ENCODE peak calls at places on chromosomes 4 and X, in five cellular contexts. D, E, Y, B and K are unnamed samples.

GRCh38 chrX:151896734-151897474 is 15.8 kb upstream of the MAGEA4 start:
- DNase-seq in E (no peak), D (no peak), Y (no peak), B (no peak), K (no peak)

GRCh38 chrX:129193357-129193756 is 329.9 kb downstream of the SMARCA1 start:
- DNase-seq in D (no peak), E (no peak), B (no peak), Y (peak), K (no peak)

GRCh38 chr4:13173974-13174373 is 310.2 kb downstream of the RAB28 start:
- DNase-seq in Y (no peak), B (no peak), E (no peak), D (peak), K (no peak)

GRCh38 chrX:80285131-80285773 is 135.0 kb upstream of the TENT5D start:
- DNase-seq in Y (peak), E (no peak), D (no peak), B (peak), K (peak)

GRCh38 chrX:13473666-13474516 is 95.5 kb upstream of the EGFL6 start:
- DNase-seq in B (peak), D (no peak), E (no peak), Y (no peak), K (peak)

GRCh38 chrX:112654871-112655270 is 24.9 kb downstream of the LHFPL1 start:
- DNase-seq in Y (no peak), D (no peak), E (no peak), B (no peak), K (no peak)

GRCh38 chrX:107674480-107675364 is 46.4 kb downstream of the PRPS1 start:
- DNase-seq in E (no peak), D (peak), Y (peak), B (peak), K (no peak)

GRCh38 chr4:37889849-37890500 is 909 bp upstream of the TBC1D1 start:
- DNase-seq in E (no peak), D (peak), B (no peak), Y (no peak), K (no peak)

GRCh38 chr4:158949094-158949493 is 153.8 kb upstream of the RAPGEF2 start:
- DNase-seq in E (no peak), B (no peak), D (no peak), Y (no peak), K (no peak)

GRCh38 chr4:105092356-105092755 is 54.3 kb upstream of the TET2 start:
- DNase-seq in B (no peak), Y (no peak), E (peak), D (no peak), K (no peak)

GRCh38 chrX:57155171-57155570 is 18.0 kb upstream of the SPIN2A start:
- DNase-seq in Y (no peak), B (no peak), D (no peak), E (no peak), K (no peak)

GRCh38 chr4:136458326-136458725 is 1074.0 kb downstream of the PCDH18 start:
- DNase-seq in D (no peak), Y (no peak), E (no peak), B (no peak), K (no peak)

GRCh38 chr4:177632481-177632880 is 190.2 kb upstream of the AGA start:
- DNase-seq in D (no peak), Y (peak), E (no peak), B (no peak), K (no peak)

GRCh38 chrX:110120025-110120424 is 117.1 kb downstream of the TMEM164 start:
- DNase-seq in E (no peak), B (no peak), D (no peak), Y (no peak), K (no peak)

DNA sequence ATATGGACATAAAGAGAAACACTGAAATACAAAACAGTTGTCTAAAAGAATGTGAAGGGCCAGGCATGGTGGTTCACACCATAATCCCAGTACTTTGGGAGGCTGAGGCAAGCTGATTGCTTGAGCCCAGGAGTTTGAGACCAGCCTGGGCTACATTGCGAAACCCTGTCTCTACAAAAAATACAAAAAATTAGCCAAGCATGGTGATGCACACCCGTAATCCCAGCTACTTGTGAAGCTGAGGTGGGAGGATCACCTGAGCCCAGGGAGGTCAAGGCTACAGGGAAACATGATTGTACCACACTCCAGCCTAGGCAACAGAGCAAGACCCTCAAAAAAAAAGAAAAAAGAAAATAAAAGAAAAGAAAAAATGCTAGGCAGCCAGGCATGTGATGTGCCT is 11.8 kb downstream of the RBM47 start:
- DNase-seq in E (no peak), Y (no peak), D (no peak), B (no peak), K (no peak)
- TF ChIP-seq CTCF in E (no peak), Y (no peak), D (no peak), B (no peak), K (no peak)

DNA sequence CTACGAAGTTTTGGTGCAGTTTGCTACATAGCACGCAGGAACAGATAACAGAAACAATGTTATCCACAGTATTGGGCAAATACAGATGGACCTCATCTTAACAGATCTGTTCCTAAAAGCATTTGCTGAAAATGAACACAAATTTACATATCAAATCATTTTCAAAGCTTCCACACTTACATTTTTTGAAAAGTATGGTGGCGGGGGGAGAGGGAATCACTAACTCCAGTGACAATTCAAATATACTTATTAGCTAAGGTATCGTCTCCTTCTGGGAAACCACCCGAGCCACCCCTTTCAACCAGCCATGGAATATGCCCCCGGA is 175.0 kb downstream of the NSUN7 start:
- DNase-seq in Y (no peak), B (no peak), D (no peak), E (no peak), K (no peak)
- TF ChIP-seq CTCF in Y (no peak), B (no peak), D (no peak), E (no peak), K (no peak)

GRCh38 chr4:70313736-70314135 is 21.0 kb upstream of the CABS1 start:
- DNase-seq in B (no peak), D (no peak), Y (no peak), E (no peak), K (no peak)

DNA sequence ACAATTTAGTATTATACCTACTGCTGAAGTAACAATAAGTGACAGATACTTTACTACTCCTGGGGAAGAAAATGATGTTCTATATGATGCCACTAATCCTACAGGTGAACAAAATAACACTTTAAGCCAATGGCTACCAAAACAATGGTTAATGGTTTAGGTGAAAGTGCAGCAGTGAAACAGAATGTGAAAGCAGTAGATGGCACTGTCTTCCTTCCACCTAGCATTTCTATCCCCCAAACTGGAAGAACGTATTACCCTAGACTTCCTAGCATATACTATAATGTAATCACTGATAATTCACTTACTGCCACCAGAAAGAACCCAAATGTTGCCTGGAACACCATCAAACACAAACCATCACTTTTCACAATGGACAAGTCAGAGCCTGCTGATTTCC is 18.9 kb upstream of the CABS1 start:
- DNase-seq in E (no peak), Y (no peak), B (peak), D (no peak), K (no peak)
- TF ChIP-seq CTCF in E (no peak), Y (no peak), B (peak), D (no peak), K (peak)

GRCh38 chr4:73075832-73076231 is 6.3 kb upstream of the COX18 start:
- DNase-seq in B (no peak), D (no peak), Y (no peak), E (no peak), K (no peak)
- TF ChIP-seq CTCF in B (no peak), D (no peak), Y (no peak), E (no peak), K (no peak)

DNA sequence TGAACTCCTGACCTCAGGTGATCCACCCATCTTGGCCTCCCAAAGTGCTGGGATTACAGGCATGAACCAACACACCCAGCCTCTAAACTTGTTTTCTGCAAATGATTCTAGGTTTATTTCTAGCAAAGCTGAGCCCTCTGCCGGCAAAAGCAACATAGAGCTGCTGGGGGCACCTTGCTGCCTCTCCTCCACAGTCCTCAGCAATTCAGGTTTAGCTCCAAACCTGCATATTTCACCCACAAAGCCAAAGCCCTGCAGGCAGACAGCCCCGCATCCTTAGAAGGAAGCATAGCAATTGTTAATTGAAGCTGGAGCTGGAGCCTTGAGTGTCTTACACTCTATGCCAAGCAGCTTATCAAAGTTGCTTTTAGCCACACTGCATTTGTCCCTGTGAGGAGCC is 24.9 kb upstream of the OCIAD2 start:
- DNase-seq in E (no peak), B (no peak), D (no peak), Y (no peak), K (no peak)
- TF ChIP-seq CTCF in E (no peak), B (no peak), D (no peak), Y (no peak), K (no peak)

DNA sequence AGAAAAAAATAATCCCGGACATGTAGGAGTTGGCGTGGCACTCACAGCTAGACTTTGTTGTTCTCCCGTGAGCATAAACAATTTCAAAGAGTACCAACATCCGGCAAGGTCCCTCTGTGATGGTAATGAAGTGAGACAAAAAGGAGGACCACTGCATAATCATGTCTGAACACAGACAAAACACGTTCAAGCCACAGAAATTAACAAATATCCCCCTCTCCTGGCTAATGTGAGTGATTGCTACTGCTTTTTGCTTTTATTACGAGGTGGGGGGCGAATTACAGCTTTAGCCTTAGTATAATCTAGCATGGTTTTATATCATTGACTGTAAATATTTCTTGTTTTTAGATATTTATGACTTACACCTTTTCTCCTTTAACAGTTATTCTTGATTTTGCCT is 118.5 kb downstream of the PLS3 start:
- DNase-seq in E (no peak), Y (no peak), D (no peak), B (peak), K (no peak)
- TF ChIP-seq CTCF in E (peak), Y (peak), D (no peak), B (peak), K (no peak)